ENCODE peak calls at places on chromosomes 11 and 22, in seven cellular contexts. One of them, this sample, is unnamed.

GRCh38 chr22:44205713-44206645 is 25.3 kb downstream of the PARVG start:
- DNase-seq in activated gamma-delta T cell treated with anti-CD3 and anti-CD28 coated beads, Interleukin-2, amount 50 U/mL, for 16 hours: no peak
- DNase-seq in upper lobe of right lung: peak
- DNase-seq in iPS-NIHi11: no peak
- DNase-seq in left cardiac atrium: no peak
- DNase-seq in NCI-H2171: no peak
- DNase-seq in non-pigmented ciliary epithelial cell: no peak
- DNase-seq in this sample: no peak

GRCh38 chr11:117717485-117718314 is 79.3 kb downstream of the DSCAML1 start:
- DNase-seq in iPS-NIHi11: peak
- DNase-seq in activated gamma-delta T cell treated with anti-CD3 and anti-CD28 coated beads, Interleukin-2, amount 50 U/mL, for 16 hours: no peak
- DNase-seq in NCI-H2171: no peak
- DNase-seq in upper lobe of right lung: peak
- DNase-seq in left cardiac atrium: peak
- DNase-seq in non-pigmented ciliary epithelial cell: no peak
- DNase-seq in this sample: no peak

GRCh38 chr22:46220921-46221320 is 29.2 kb downstream of the CDPF1 start:
- DNase-seq in NCI-H2171: no peak
- DNase-seq in upper lobe of right lung: no peak
- DNase-seq in non-pigmented ciliary epithelial cell: no peak
- DNase-seq in left cardiac atrium: no peak
- DNase-seq in iPS-NIHi11: no peak
- DNase-seq in activated gamma-delta T cell treated with anti-CD3 and anti-CD28 coated beads, Interleukin-2, amount 50 U/mL, for 16 hours: no peak
- DNase-seq in this sample: no peak

GRCh38 chr11:65442952-65443351 is 20.4 kb downstream of the NEAT1 start:
- DNase-seq in activated gamma-delta T cell treated with anti-CD3 and anti-CD28 coated beads, Interleukin-2, amount 50 U/mL, for 16 hours: no peak
- DNase-seq in NCI-H2171: no peak
- DNase-seq in iPS-NIHi11: no peak
- DNase-seq in upper lobe of right lung: no peak
- DNase-seq in non-pigmented ciliary epithelial cell: no peak
- DNase-seq in left cardiac atrium: no peak
- DNase-seq in this sample: no peak

GRCh38 chr11:69348414-69349235 is 54.7 kb downstream of the MYEOV start:
- DNase-seq in upper lobe of right lung: peak
- DNase-seq in non-pigmented ciliary epithelial cell: no peak
- DNase-seq in iPS-NIHi11: no peak
- DNase-seq in left cardiac atrium: no peak
- DNase-seq in NCI-H2171: no peak
- DNase-seq in activated gamma-delta T cell treated with anti-CD3 and anti-CD28 coated beads, Interleukin-2, amount 50 U/mL, for 16 hours: no peak
- DNase-seq in this sample: no peak

GRCh38 chr11:93857413-93858185 is 7.2 kb upstream of the VSTM5 start:
- DNase-seq in non-pigmented ciliary epithelial cell: no peak
- DNase-seq in left cardiac atrium: no peak
- DNase-seq in NCI-H2171: no peak
- DNase-seq in iPS-NIHi11: no peak
- DNase-seq in upper lobe of right lung: no peak
- DNase-seq in activated gamma-delta T cell treated with anti-CD3 and anti-CD28 coated beads, Interleukin-2, amount 50 U/mL, for 16 hours: no peak
- DNase-seq in this sample: no peak

GRCh38 chr11:93221539-93221938 is 23.7 kb upstream of the SLC36A4 start:
- DNase-seq in iPS-NIHi11: no peak
- DNase-seq in upper lobe of right lung: no peak
- DNase-seq in NCI-H2171: no peak
- DNase-seq in non-pigmented ciliary epithelial cell: no peak
- DNase-seq in left cardiac atrium: no peak
- DNase-seq in activated gamma-delta T cell treated with anti-CD3 and anti-CD28 coated beads, Interleukin-2, amount 50 U/mL, for 16 hours: no peak
- DNase-seq in this sample: peak

GRCh38 chr11:79244175-79244804 is 196.5 kb downstream of the TENM4 start:
- DNase-seq in activated gamma-delta T cell treated with anti-CD3 and anti-CD28 coated beads, Interleukin-2, amount 50 U/mL, for 16 hours: no peak
- DNase-seq in non-pigmented ciliary epithelial cell: peak
- DNase-seq in iPS-NIHi11: no peak
- DNase-seq in left cardiac atrium: no peak
- DNase-seq in NCI-H2171: no peak
- DNase-seq in upper lobe of right lung: no peak
- DNase-seq in this sample: no peak

GRCh38 chr11:8597182-8597581 is 3.2 kb upstream of the STK33 start:
- DNase-seq in iPS-NIHi11: no peak
- DNase-seq in non-pigmented ciliary epithelial cell: no peak
- DNase-seq in upper lobe of right lung: no peak
- DNase-seq in activated gamma-delta T cell treated with anti-CD3 and anti-CD28 coated beads, Interleukin-2, amount 50 U/mL, for 16 hours: no peak
- DNase-seq in NCI-H2171: no peak
- DNase-seq in left cardiac atrium: no peak
- DNase-seq in this sample: no peak

GRCh38 chr22:44847380-44847779 is 95.0 kb downstream of the ARHGAP8 start:
- DNase-seq in iPS-NIHi11: no peak
- DNase-seq in non-pigmented ciliary epithelial cell: no peak
- DNase-seq in NCI-H2171: no peak
- DNase-seq in left cardiac atrium: no peak
- DNase-seq in upper lobe of right lung: no peak
- DNase-seq in activated gamma-delta T cell treated with anti-CD3 and anti-CD28 coated beads, Interleukin-2, amount 50 U/mL, for 16 hours: no peak
- DNase-seq in this sample: no peak

GRCh38 chr22:43858156-43858895 is 4.0 kb downstream of the SULT4A1 start:
- DNase-seq in upper lobe of right lung: no peak
- DNase-seq in non-pigmented ciliary epithelial cell: no peak
- DNase-seq in NCI-H2171: no peak
- DNase-seq in left cardiac atrium: no peak
- DNase-seq in iPS-NIHi11: no peak
- DNase-seq in activated gamma-delta T cell treated with anti-CD3 and anti-CD28 coated beads, Interleukin-2, amount 50 U/mL, for 16 hours: no peak
- DNase-seq in this sample: no peak

GRCh38 chr11:34343153-34343552 is 14.7 kb downstream of the ABTB2 start:
- DNase-seq in left cardiac atrium: no peak
- DNase-seq in iPS-NIHi11: no peak
- DNase-seq in activated gamma-delta T cell treated with anti-CD3 and anti-CD28 coated beads, Interleukin-2, amount 50 U/mL, for 16 hours: no peak
- DNase-seq in non-pigmented ciliary epithelial cell: peak
- DNase-seq in NCI-H2171: no peak
- DNase-seq in upper lobe of right lung: no peak
- DNase-seq in this sample: no peak

GRCh38 chr11:131109256-131109655 is 193.0 kb upstream of the SNX19 start:
- DNase-seq in activated gamma-delta T cell treated with anti-CD3 and anti-CD28 coated beads, Interleukin-2, amount 50 U/mL, for 16 hours: no peak
- DNase-seq in left cardiac atrium: no peak
- DNase-seq in upper lobe of right lung: no peak
- DNase-seq in non-pigmented ciliary epithelial cell: no peak
- DNase-seq in iPS-NIHi11: no peak
- DNase-seq in NCI-H2171: no peak
- DNase-seq in this sample: no peak

GRCh38 chr11:99464985-99465384 is 444.2 kb downstream of the CNTN5 start:
- DNase-seq in iPS-NIHi11: no peak
- DNase-seq in NCI-H2171: no peak
- DNase-seq in left cardiac atrium: no peak
- DNase-seq in activated gamma-delta T cell treated with anti-CD3 and anti-CD28 coated beads, Interleukin-2, amount 50 U/mL, for 16 hours: no peak
- DNase-seq in non-pigmented ciliary epithelial cell: no peak
- DNase-seq in upper lobe of right lung: no peak
- DNase-seq in this sample: no peak

GRCh38 chr22:29587938-29588699 is 7.2 kb upstream of the NIPSNAP1 start:
- DNase-seq in left cardiac atrium: no peak
- DNase-seq in non-pigmented ciliary epithelial cell: peak
- DNase-seq in NCI-H2171: no peak
- DNase-seq in iPS-NIHi11: no peak
- DNase-seq in upper lobe of right lung: no peak
- DNase-seq in activated gamma-delta T cell treated with anti-CD3 and anti-CD28 coated beads, Interleukin-2, amount 50 U/mL, for 16 hours: no peak
- DNase-seq in this sample: no peak

GRCh38 chr11:110919241-110919893 is 207.1 kb upstream of the ARHGAP20 start:
- DNase-seq in activated gamma-delta T cell treated with anti-CD3 and anti-CD28 coated beads, Interleukin-2, amount 50 U/mL, for 16 hours: no peak
- DNase-seq in iPS-NIHi11: no peak
- DNase-seq in upper lobe of right lung: no peak
- DNase-seq in non-pigmented ciliary epithelial cell: no peak
- DNase-seq in NCI-H2171: no peak
- DNase-seq in left cardiac atrium: no peak
- DNase-seq in this sample: no peak

GRCh38 chr11:77171885-77172665 is 44.0 kb downstream of the MYO7A start:
- DNase-seq in upper lobe of right lung: no peak
- DNase-seq in NCI-H2171: no peak
- DNase-seq in left cardiac atrium: no peak
- DNase-seq in activated gamma-delta T cell treated with anti-CD3 and anti-CD28 coated beads, Interleukin-2, amount 50 U/mL, for 16 hours: no peak
- DNase-seq in iPS-NIHi11: peak
- DNase-seq in non-pigmented ciliary epithelial cell: no peak
- DNase-seq in this sample: no peak

GRCh38 chr11:16881074-16881709 is 133.0 kb downstream of the PLEKHA7 start:
- DNase-seq in activated gamma-delta T cell treated with anti-CD3 and anti-CD28 coated beads, Interleukin-2, amount 50 U/mL, for 16 hours: no peak
- DNase-seq in upper lobe of right lung: peak
- DNase-seq in non-pigmented ciliary epithelial cell: no peak
- DNase-seq in left cardiac atrium: peak
- DNase-seq in NCI-H2171: no peak
- DNase-seq in iPS-NIHi11: peak
- DNase-seq in this sample: no peak

GRCh38 chr11:76208829-76209670 is 2.7 kb upstream of the WNT11 start:
- DNase-seq in left cardiac atrium: peak
- DNase-seq in non-pigmented ciliary epithelial cell: no peak
- DNase-seq in activated gamma-delta T cell treated with anti-CD3 and anti-CD28 coated beads, Interleukin-2, amount 50 U/mL, for 16 hours: peak
- DNase-seq in NCI-H2171: peak
- DNase-seq in upper lobe of right lung: peak
- DNase-seq in iPS-NIHi11: peak
- DNase-seq in this sample: no peak

GRCh38 chr11:35145249-35145648 is 6.3 kb downstream of the CD44 start:
- DNase-seq in non-pigmented ciliary epithelial cell: peak
- DNase-seq in left cardiac atrium: no peak
- DNase-seq in upper lobe of right lung: no peak
- DNase-seq in activated gamma-delta T cell treated with anti-CD3 and anti-CD28 coated beads, Interleukin-2, amount 50 U/mL, for 16 hours: peak
- DNase-seq in iPS-NIHi11: no peak
- DNase-seq in NCI-H2171: no peak
- DNase-seq in this sample: no peak

GRCh38 chr22:28410050-28410816 is 269.4 kb downstream of the TTC28 start:
- DNase-seq in iPS-NIHi11: peak
- DNase-seq in left cardiac atrium: no peak
- DNase-seq in non-pigmented ciliary epithelial cell: no peak
- DNase-seq in NCI-H2171: no peak
- DNase-seq in upper lobe of right lung: no peak
- DNase-seq in activated gamma-delta T cell treated with anti-CD3 and anti-CD28 coated beads, Interleukin-2, amount 50 U/mL, for 16 hours: no peak
- DNase-seq in this sample: no peak